ENCODE peak calls at places on chromosomes 4 and X, in four cellular contexts. K is GM12864, J is glutamatergic neuron, B is left lung. A is an unnamed sample.

GRCh38 chr4:173703076-173703475 is 173.0 kb upstream of the HAND2 start:
- DNase-seq in J (no peak), B (no peak), K (no peak), A (no peak)

GRCh38 chrX:136765957-136766356 is 14.8 kb downstream of the ARHGEF6 start:
- DNase-seq in B (no peak), K (no peak), J (no peak), A (no peak)

GRCh38 chrX:18941896-18942295 is 42.0 kb downstream of the PHKA2 start:
- DNase-seq in B (no peak), K (no peak), J (no peak), A (no peak)

GRCh38 chr4:98746530-98746929 is 88.1 kb upstream of the TSPAN5 start:
- DNase-seq in B (no peak), J (no peak), K (no peak), A (no peak)

GRCh38 chrX:39755152-39756032 is 342.4 kb downstream of the BCOR start:
- DNase-seq in B (peak), K (no peak), J (no peak), A (no peak)

GRCh38 chr4:163404080-163404479 is 60.4 kb downstream of the NPY5R start:
- DNase-seq in K (no peak), B (no peak), J (no peak), A (no peak)

GRCh38 chrX:151984328-151984727 is 9.9 kb upstream of the GABRE start:
- DNase-seq in K (no peak), J (no peak), B (no peak), A (no peak)

GRCh38 chrX:3713937-3714434 is 537 bp upstream of the PRKX start:
- DNase-seq in K (no peak), J (no peak), B (no peak), A (peak)

GRCh38 chr4:95867919-95868318 is 28.0 kb downstream of the PDHA2 start:
- DNase-seq in J (no peak), B (no peak), K (no peak), A (no peak)

GRCh38 chrX:107673933-107674479 is 45.7 kb downstream of the PRPS1 start:
- DNase-seq in J (peak), K (peak), B (peak), A (peak)

GRCh38 chr4:112563431-112564200 is 47.6 kb upstream of the NEUROG2 start:
- DNase-seq in K (no peak), B (no peak), J (no peak), A (no peak)

GRCh38 chrX:9928083-9928482 is 39.1 kb upstream of the CLDN34 start:
- DNase-seq in J (peak), B (no peak), K (no peak), A (no peak)

GRCh38 chrX:81120270-81120935 is 81.3 kb downstream of the HMGN5 start:
- DNase-seq in B (no peak), K (no peak), J (no peak), A (no peak)

GRCh38 chr4:88604978-88605678 is 12.8 kb downstream of the HERC3 start:
- DNase-seq in J (no peak), B (no peak), K (no peak), A (no peak)

GRCh38 chr4:48295116-48295515 is 25.5 kb upstream of the TEC start:
- DNase-seq in B (no peak), K (no peak), J (no peak), A (no peak)

DNA sequence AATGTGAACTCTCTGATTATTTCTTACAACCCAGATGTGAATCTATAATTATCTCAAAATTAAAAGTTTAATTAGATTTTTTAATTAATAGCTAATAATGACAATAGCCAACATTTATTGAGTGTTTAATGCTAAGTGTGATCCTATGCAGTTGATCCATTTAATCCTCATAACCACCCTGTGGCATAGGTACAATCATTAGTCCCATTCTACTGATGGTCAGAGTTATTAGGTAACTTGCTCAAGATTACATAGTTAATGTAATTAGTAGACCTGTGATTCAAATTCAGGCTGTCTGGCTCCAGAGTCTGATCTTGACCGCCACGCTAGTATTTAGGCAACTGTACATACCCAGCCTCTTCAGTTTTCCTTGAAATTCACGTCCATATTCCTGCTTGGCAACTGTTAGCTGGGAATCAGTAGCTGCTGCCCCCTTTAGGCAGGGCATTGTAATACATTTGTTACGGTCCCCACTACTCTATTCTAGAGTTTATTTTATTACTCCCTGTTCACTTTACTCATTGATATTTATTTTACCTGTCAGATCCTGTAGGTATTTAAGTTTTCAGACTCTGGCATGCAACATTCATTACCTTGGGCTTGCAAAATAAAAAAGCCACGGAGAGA is 20.6 kb upstream of the TEC start:
- DNase-seq in J (no peak), B (no peak), K (no peak), A (peak)
- TF ChIP-seq CTCF in J (peak), B (peak), K (peak), A (peak)

GRCh38 chr4:187929024-187929423 is 66.5 kb upstream of the ZFP42 start:
- DNase-seq in K (no peak), J (peak), B (no peak), A (no peak)
- TF ChIP-seq CTCF in K (no peak), J (peak), B (no peak), A (no peak)

GRCh38 chr4:134762053-134762452 is 560.5 kb upstream of the PABPC4L start:
- DNase-seq in J (no peak), B (no peak), K (no peak), A (no peak)
- TF ChIP-seq CTCF in J (no peak), B (no peak), K (peak), A (peak)

GRCh38 chrX:102514536-102514935 is 2.0 kb downstream of the TMSB15A start:
- DNase-seq in B (no peak), K (no peak), J (no peak), A (no peak)

GRCh38 chrX:102516314-102516936 is at the start of gene TMSB15A:
- DNase-seq in K (no peak), B (peak), J (peak), A (peak)

GRCh38 chrX:102517331-102517730 is 792 bp upstream of the TMSB15A start:
- DNase-seq in B (no peak), K (no peak), J (no peak), A (no peak)
- TF ChIP-seq CTCF in B (no peak), K (no peak), J (no peak), A (no peak)

DNA sequence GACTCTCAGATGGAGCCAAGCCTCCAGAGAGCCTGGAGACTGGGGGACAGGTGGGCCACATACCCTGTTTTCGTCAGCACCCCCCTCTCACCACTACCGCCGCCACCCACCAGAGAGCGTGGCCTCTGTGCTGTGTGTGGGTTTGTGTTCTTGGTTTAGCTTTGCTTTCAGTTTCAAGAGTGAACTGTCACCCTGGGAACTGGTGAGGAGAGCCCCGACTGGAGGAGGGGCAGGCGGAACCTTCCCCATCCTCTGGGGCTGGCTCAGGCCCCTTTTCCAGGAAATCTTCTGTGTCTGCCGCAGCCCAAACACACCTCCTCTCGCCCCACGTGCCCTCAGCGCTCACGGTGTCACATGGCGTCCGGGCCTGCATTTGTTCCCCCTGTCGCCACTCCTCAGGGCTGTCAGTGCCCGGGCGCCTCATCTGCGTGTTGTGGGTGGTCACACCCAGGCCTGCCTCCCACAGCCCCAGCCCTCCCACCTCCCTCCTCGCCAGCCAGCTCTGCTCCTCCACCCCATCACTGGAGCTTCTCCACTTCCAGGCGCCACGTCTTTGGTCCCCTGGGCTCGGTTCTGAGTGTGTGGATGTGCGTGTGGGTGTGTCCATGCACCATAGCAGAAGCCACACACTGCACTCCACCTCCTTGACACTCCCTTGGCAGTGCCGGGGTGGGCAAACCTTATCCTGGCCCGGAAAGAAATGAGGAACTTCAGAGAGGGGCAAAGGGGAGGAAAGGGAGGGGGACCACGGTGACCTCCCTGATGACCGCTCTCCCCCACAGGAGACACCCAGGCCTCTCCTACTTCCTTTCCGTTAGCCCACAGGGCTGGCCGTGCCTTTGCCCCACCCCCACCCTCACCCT is 27.8 kb downstream of the ELF4 start:
- DNase-seq in B (peak), J (no peak), K (peak), A (peak)
- TF ChIP-seq CTCF in B (peak), J (no peak), K (peak), A (no peak)

GRCh38 chr4:183106839-183107238 is 7.8 kb downstream of the WWC2 start:
- DNase-seq in K (no peak), B (no peak), J (no peak), A (no peak)
- TF ChIP-seq CTCF in K (no peak), B (no peak), J (no peak), A (no peak)